ENCODE peak calls at places on chromosomes 16 and 17, in four cellular contexts. One of them, this sample, is unnamed.

GRCh38 chr16:66131895-66132294 is 234.6 kb upstream of the CDH5 start:
- DNase-seq in stimulated activated CD4-positive, alpha-beta T cell treated with anti-CD3 and anti-CD28 coated beads, Interleukin-1b, Interleukin-23, amount 100 ng/mL, for 1 hour: no peak
- DNase-seq in uterus: no peak
- DNase-seq in M059J: peak
- DNase-seq in this sample: peak

GRCh38 chr17:74859439-74860228 is at the start of gene GRIN2C:
- DNase-seq in stimulated activated CD4-positive, alpha-beta T cell treated with anti-CD3 and anti-CD28 coated beads, Interleukin-1b, Interleukin-23, amount 100 ng/mL, for 1 hour: no peak
- DNase-seq in M059J: no peak
- DNase-seq in uterus: no peak
- DNase-seq in this sample: no peak

GRCh38 chr17:7713782-7714181 is 3.8 kb upstream of the DNAH2 start:
- DNase-seq in stimulated activated CD4-positive, alpha-beta T cell treated with anti-CD3 and anti-CD28 coated beads, Interleukin-1b, Interleukin-23, amount 100 ng/mL, for 1 hour: no peak
- DNase-seq in M059J: no peak
- DNase-seq in uterus: no peak
- DNase-seq in this sample: no peak

GRCh38 chr17:77909236-77909635 is 49.3 kb upstream of the TNRC6C start:
- DNase-seq in uterus: peak
- DNase-seq in stimulated activated CD4-positive, alpha-beta T cell treated with anti-CD3 and anti-CD28 coated beads, Interleukin-1b, Interleukin-23, amount 100 ng/mL, for 1 hour: no peak
- DNase-seq in M059J: no peak
- DNase-seq in this sample: no peak

GRCh38 chr16:86428729-86429472 is 81.4 kb upstream of the FOXF1 start:
- DNase-seq in stimulated activated CD4-positive, alpha-beta T cell treated with anti-CD3 and anti-CD28 coated beads, Interleukin-1b, Interleukin-23, amount 100 ng/mL, for 1 hour: no peak
- DNase-seq in uterus: no peak
- DNase-seq in M059J: no peak
- DNase-seq in this sample: no peak

GRCh38 chr17:55830699-55831098 is 79.8 kb downstream of the PCTP start:
- DNase-seq in uterus: no peak
- DNase-seq in M059J: no peak
- DNase-seq in stimulated activated CD4-positive, alpha-beta T cell treated with anti-CD3 and anti-CD28 coated beads, Interleukin-1b, Interleukin-23, amount 100 ng/mL, for 1 hour: no peak
- DNase-seq in this sample: no peak

GRCh38 chr17:80615311-80615710 is 70.7 kb downstream of the RPTOR start:
- DNase-seq in stimulated activated CD4-positive, alpha-beta T cell treated with anti-CD3 and anti-CD28 coated beads, Interleukin-1b, Interleukin-23, amount 100 ng/mL, for 1 hour: no peak
- DNase-seq in M059J: no peak
- DNase-seq in uterus: no peak
- DNase-seq in this sample: no peak

GRCh38 chr17:43976956-43977837 is 23.5 kb upstream of the PYY start:
- DNase-seq in uterus: no peak
- DNase-seq in stimulated activated CD4-positive, alpha-beta T cell treated with anti-CD3 and anti-CD28 coated beads, Interleukin-1b, Interleukin-23, amount 100 ng/mL, for 1 hour: no peak
- DNase-seq in M059J: no peak
- DNase-seq in this sample: no peak

GRCh38 chr16:54077412-54077821 is 209.2 kb downstream of the IRX3 start:
- DNase-seq in uterus: no peak
- DNase-seq in M059J: peak
- DNase-seq in stimulated activated CD4-positive, alpha-beta T cell treated with anti-CD3 and anti-CD28 coated beads, Interleukin-1b, Interleukin-23, amount 100 ng/mL, for 1 hour: no peak
- DNase-seq in this sample: peak

GRCh38 chr16:54282923-54283734 is 3.5 kb downstream of the IRX3 start:
- DNase-seq in stimulated activated CD4-positive, alpha-beta T cell treated with anti-CD3 and anti-CD28 coated beads, Interleukin-1b, Interleukin-23, amount 100 ng/mL, for 1 hour: no peak
- DNase-seq in uterus: no peak
- DNase-seq in M059J: no peak
- DNase-seq in this sample: no peak

GRCh38 chr17:77098884-77099545 is 41.8 kb upstream of the SEC14L1 start:
- DNase-seq in uterus: peak
- DNase-seq in M059J: peak
- DNase-seq in stimulated activated CD4-positive, alpha-beta T cell treated with anti-CD3 and anti-CD28 coated beads, Interleukin-1b, Interleukin-23, amount 100 ng/mL, for 1 hour: no peak
- DNase-seq in this sample: no peak

GRCh38 chr16:64417711-64418227 is 704.1 kb downstream of the CDH11 start:
- DNase-seq in uterus: no peak
- DNase-seq in M059J: peak
- DNase-seq in stimulated activated CD4-positive, alpha-beta T cell treated with anti-CD3 and anti-CD28 coated beads, Interleukin-1b, Interleukin-23, amount 100 ng/mL, for 1 hour: no peak
- DNase-seq in this sample: peak

GRCh38 chr17:80751460-80752368 is 207.1 kb downstream of the RPTOR start:
- DNase-seq in M059J: no peak
- DNase-seq in stimulated activated CD4-positive, alpha-beta T cell treated with anti-CD3 and anti-CD28 coated beads, Interleukin-1b, Interleukin-23, amount 100 ng/mL, for 1 hour: no peak
- DNase-seq in uterus: peak
- DNase-seq in this sample: peak

GRCh38 chr17:52297230-52298010 is 138.9 kb upstream of the CA10 start:
- DNase-seq in M059J: peak
- DNase-seq in uterus: no peak
- DNase-seq in stimulated activated CD4-positive, alpha-beta T cell treated with anti-CD3 and anti-CD28 coated beads, Interleukin-1b, Interleukin-23, amount 100 ng/mL, for 1 hour: no peak
- DNase-seq in this sample: peak

GRCh38 chr17:65074778-65075250 is 18.3 kb upstream of the GNA13 start:
- DNase-seq in stimulated activated CD4-positive, alpha-beta T cell treated with anti-CD3 and anti-CD28 coated beads, Interleukin-1b, Interleukin-23, amount 100 ng/mL, for 1 hour: no peak
- DNase-seq in M059J: peak
- DNase-seq in uterus: peak
- DNase-seq in this sample: no peak

GRCh38 chr17:41784207-41784744 is 2.2 kb downstream of the JUP start:
- DNase-seq in M059J: peak
- DNase-seq in stimulated activated CD4-positive, alpha-beta T cell treated with anti-CD3 and anti-CD28 coated beads, Interleukin-1b, Interleukin-23, amount 100 ng/mL, for 1 hour: no peak
- DNase-seq in uterus: peak
- DNase-seq in this sample: peak

GRCh38 chr17:6257339-6257738 is 177.6 kb downstream of the AIPL1 start:
- DNase-seq in stimulated activated CD4-positive, alpha-beta T cell treated with anti-CD3 and anti-CD28 coated beads, Interleukin-1b, Interleukin-23, amount 100 ng/mL, for 1 hour: no peak
- DNase-seq in M059J: no peak
- DNase-seq in uterus: no peak
- DNase-seq in this sample: peak

GRCh38 chr17:41417576-41418015 is 6.8 kb downstream of the KRT37 start:
- DNase-seq in uterus: no peak
- DNase-seq in stimulated activated CD4-positive, alpha-beta T cell treated with anti-CD3 and anti-CD28 coated beads, Interleukin-1b, Interleukin-23, amount 100 ng/mL, for 1 hour: no peak
- DNase-seq in M059J: peak
- DNase-seq in this sample: peak

GRCh38 chr16:52005551-52005950 is 541.4 kb downstream of the TOX3 start:
- DNase-seq in M059J: no peak
- DNase-seq in stimulated activated CD4-positive, alpha-beta T cell treated with anti-CD3 and anti-CD28 coated beads, Interleukin-1b, Interleukin-23, amount 100 ng/mL, for 1 hour: no peak
- DNase-seq in uterus: no peak
- DNase-seq in this sample: no peak

GRCh38 chr17:40293363-40293762 is 5.7 kb downstream of the CDC6 start:
- DNase-seq in M059J: no peak
- DNase-seq in stimulated activated CD4-positive, alpha-beta T cell treated with anti-CD3 and anti-CD28 coated beads, Interleukin-1b, Interleukin-23, amount 100 ng/mL, for 1 hour: no peak
- DNase-seq in uterus: no peak
- DNase-seq in this sample: no peak

GRCh38 chr17:44558349-44559287 is 1.3 kb downstream of the FZD2 start:
- DNase-seq in stimulated activated CD4-positive, alpha-beta T cell treated with anti-CD3 and anti-CD28 coated beads, Interleukin-1b, Interleukin-23, amount 100 ng/mL, for 1 hour: no peak
- DNase-seq in uterus: peak
- DNase-seq in M059J: no peak
- DNase-seq in this sample: peak

GRCh38 chr16:69772560-69773254 is 10.6 kb downstream of the WWP2 start:
- DNase-seq in uterus: no peak
- DNase-seq in M059J: peak
- DNase-seq in stimulated activated CD4-positive, alpha-beta T cell treated with anti-CD3 and anti-CD28 coated beads, Interleukin-1b, Interleukin-23, amount 100 ng/mL, for 1 hour: no peak
- DNase-seq in this sample: no peak

GRCh38 chr17:60421273-60422161 is 772 bp upstream of the CHCT1 start:
- DNase-seq in stimulated activated CD4-positive, alpha-beta T cell treated with anti-CD3 and anti-CD28 coated beads, Interleukin-1b, Interleukin-23, amount 100 ng/mL, for 1 hour: peak
- DNase-seq in uterus: peak
- DNase-seq in M059J: peak
- DNase-seq in this sample: peak

GRCh38 chr16:54204756-54205155 is 81.8 kb downstream of the IRX3 start:
- DNase-seq in uterus: no peak
- DNase-seq in M059J: peak
- DNase-seq in stimulated activated CD4-positive, alpha-beta T cell treated with anti-CD3 and anti-CD28 coated beads, Interleukin-1b, Interleukin-23, amount 100 ng/mL, for 1 hour: no peak
- DNase-seq in this sample: no peak

GRCh38 chr16:10767127-10767526 is 23.5 kb downstream of the NUBP1 start:
- DNase-seq in M059J: no peak
- DNase-seq in stimulated activated CD4-positive, alpha-beta T cell treated with anti-CD3 and anti-CD28 coated beads, Interleukin-1b, Interleukin-23, amount 100 ng/mL, for 1 hour: no peak
- DNase-seq in uterus: no peak
- DNase-seq in this sample: no peak

GRCh38 chr17:67157732-67158639 is 87.0 kb downstream of the HELZ start:
- DNase-seq in uterus: no peak
- DNase-seq in M059J: peak
- DNase-seq in stimulated activated CD4-positive, alpha-beta T cell treated with anti-CD3 and anti-CD28 coated beads, Interleukin-1b, Interleukin-23, amount 100 ng/mL, for 1 hour: no peak
- DNase-seq in this sample: peak

GRCh38 chr16:29307598-29308507 is 98.7 kb downstream of the NPIPB11 start:
- DNase-seq in stimulated activated CD4-positive, alpha-beta T cell treated with anti-CD3 and anti-CD28 coated beads, Interleukin-1b, Interleukin-23, amount 100 ng/mL, for 1 hour: no peak
- DNase-seq in M059J: peak
- DNase-seq in uterus: no peak
- DNase-seq in this sample: peak

This sample was measured in ELR.